ENCODE peak calls at places on chromosomes 5 and 9, in six cellular contexts. A, P, L, F, W and S are unnamed samples.

GRCh38 chr9:91930475-91930874 is 19.6 kb downstream of the ROR2 start:
- DNase-seq in W (no peak), P (no peak), A (no peak), F (no peak), L (peak), S (no peak)

GRCh38 chr9:38682713-38683112 is 37.2 kb downstream of the FAM240B start:
- DNase-seq in A (no peak), P (no peak), L (peak), W (no peak), F (peak), S (no peak)

GRCh38 chr9:108673386-108673785 is 182.4 kb downstream of the ACTL7B start:
- DNase-seq in P (no peak), F (no peak), W (no peak), L (peak), A (no peak), S (no peak)

GRCh38 chr5:158389786-158390185 is 530.8 kb upstream of the CLINT1 start:
- DNase-seq in A (no peak), P (no peak), W (no peak), F (no peak), L (peak), S (no peak)

GRCh38 chr9:20865357-20865756 is 166.1 kb downstream of the HACD4 start:
- DNase-seq in P (no peak), L (peak), W (no peak), F (no peak), A (no peak), S (no peak)

GRCh38 chr5:76393035-76393680 is 9.9 kb upstream of the IQGAP2 start:
- DNase-seq in A (no peak), F (no peak), L (no peak), W (no peak), P (no peak), S (no peak)

GRCh38 chr9:93345630-93346239 is 105.8 kb upstream of the FAM120A start:
- DNase-seq in W (no peak), A (no peak), P (no peak), L (no peak), F (no peak), S (no peak)

GRCh38 chr5:158943057-158943456 is 156.7 kb downstream of the EBF1 start:
- DNase-seq in F (peak), A (no peak), P (no peak), W (peak), L (peak), S (peak)

GRCh38 chr5:136246122-136246521 is 53.2 kb upstream of the SMIM32 start:
- DNase-seq in W (no peak), F (no peak), A (no peak), L (no peak), P (no peak), S (no peak)

GRCh38 chr9:15191358-15191757 is 115.7 kb downstream of the TTC39B start:
- DNase-seq in P (no peak), W (no peak), L (no peak), F (no peak), A (no peak), S (peak)

GRCh38 chr5:95283022-95283615 is 1.8 kb downstream of the MCTP1 start:
- DNase-seq in P (no peak), A (no peak), W (no peak), L (no peak), F (no peak), S (no peak)

GRCh38 chr5:111748304-111748763 is 8.7 kb downstream of the NREP start:
- DNase-seq in A (no peak), F (no peak), L (peak), P (no peak), W (no peak), S (peak)

GRCh38 chr9:101727621-101728524 is 10.6 kb downstream of the GRIN3A start:
- DNase-seq in P (no peak), L (no peak), F (no peak), A (no peak), W (no peak), S (peak)

GRCh38 chr5:99058466-99058865 is 129.7 kb upstream of the CHD1 start:
- DNase-seq in W (no peak), P (no peak), A (no peak), L (peak), F (no peak), S (no peak)

GRCh38 chr5:159102294-159102934 is 2.7 kb upstream of the EBF1 start:
- DNase-seq in W (no peak), F (no peak), L (no peak), P (no peak), A (no peak), S (no peak)

GRCh38 chr5:128927644-128928043 is 37.6 kb upstream of the SLC27A6 start:
- DNase-seq in F (no peak), A (no peak), P (no peak), W (no peak), L (no peak), S (no peak)

GRCh38 chr5:119551819-119552218 is 77.5 kb upstream of the FAM170A start:
- DNase-seq in A (no peak), F (no peak), P (no peak), W (no peak), L (no peak), S (no peak)

GRCh38 chr9:87703636-87704276 is 22.2 kb upstream of the CTSL start:
- DNase-seq in W (no peak), F (no peak), A (no peak), P (no peak), L (peak), S (no peak)

GRCh38 chr9:87742813-87743428 is 17.0 kb downstream of the CTSL start:
- DNase-seq in L (no peak), F (no peak), W (no peak), P (no peak), A (no peak), S (no peak)

GRCh38 chr5:132064140-132064539 is 3.7 kb downstream of the IL3 start:
- DNase-seq in F (no peak), W (peak), A (no peak), L (no peak), P (no peak), S (no peak)

GRCh38 chr5:82873452-82873851 is 203.7 kb downstream of the TMEM167A start:
- DNase-seq in W (no peak), F (no peak), A (no peak), P (no peak), L (no peak), S (no peak)

GRCh38 chr9:16653491-16654407 is 216.7 kb downstream of the BNC2 start:
- DNase-seq in P (no peak), A (no peak), W (no peak), L (no peak), F (no peak), S (no peak)

GRCh38 chr5:123559434-123559775 is 47.4 kb downstream of the CSNK1G3 start:
- DNase-seq in W (no peak), A (no peak), P (no peak), F (no peak), L (no peak), S (no peak)

GRCh38 chr9:31137151-31137849 is 1247.1 kb upstream of the ACO1 start:
- DNase-seq in W (no peak), P (peak), L (peak), A (no peak), F (no peak), S (no peak)
- H3K4me3 ChIP-seq in W (no peak), P (no peak), L (no peak), A (no peak), F (no peak), S (no peak)

GRCh38 chr9:96382839-96383164 is 709 bp downstream of the SLC35D2 start:
- DNase-seq in W (no peak), A (no peak), F (no peak), L (no peak), P (no peak), S (no peak)
- H3K4me3 ChIP-seq in W (peak), A (peak), F (peak), L (peak), P (peak), S (peak)

DNA sequence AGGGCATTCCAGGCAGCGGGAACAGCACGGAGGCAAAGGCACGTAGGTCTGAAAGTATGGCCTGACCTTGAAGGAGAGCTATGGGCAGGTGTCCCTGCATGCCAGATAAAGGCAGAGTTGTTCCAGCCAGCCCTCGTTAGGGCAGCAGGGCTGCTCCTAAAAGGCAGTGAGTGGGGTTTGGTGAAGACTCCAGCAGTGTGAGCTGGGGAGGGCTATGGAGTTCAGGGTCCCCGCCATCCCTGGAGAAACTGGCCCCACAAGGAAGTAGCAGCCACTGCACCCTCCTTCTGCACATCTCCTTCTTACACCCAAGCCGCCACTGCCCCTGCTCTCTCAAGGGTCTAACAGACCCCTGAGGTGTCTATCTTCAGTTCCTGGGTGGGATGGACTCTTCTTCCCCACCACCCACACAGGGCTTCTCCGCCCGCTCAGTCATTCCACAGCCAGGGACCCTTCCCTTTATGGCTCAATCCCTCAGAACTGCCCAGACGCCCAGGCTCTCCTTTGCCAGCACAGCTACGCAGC is 1.4 kb downstream of the AKNA start:
- DNase-seq in L (no peak), A (no peak), P (no peak), F (no peak), W (no peak), S (no peak)
- H3K4me3 ChIP-seq in L (peak), A (peak), P (peak), F (peak), W (peak), S (peak)

GRCh38 chr9:130447193-130447816 is 2.5 kb downstream of the ASS1 start:
- DNase-seq in A (no peak), W (no peak), L (no peak), F (no peak), P (no peak), S (no peak)
- H3K4me3 ChIP-seq in A (peak), W (no peak), L (no peak), F (no peak), P (no peak), S (no peak)

DNA sequence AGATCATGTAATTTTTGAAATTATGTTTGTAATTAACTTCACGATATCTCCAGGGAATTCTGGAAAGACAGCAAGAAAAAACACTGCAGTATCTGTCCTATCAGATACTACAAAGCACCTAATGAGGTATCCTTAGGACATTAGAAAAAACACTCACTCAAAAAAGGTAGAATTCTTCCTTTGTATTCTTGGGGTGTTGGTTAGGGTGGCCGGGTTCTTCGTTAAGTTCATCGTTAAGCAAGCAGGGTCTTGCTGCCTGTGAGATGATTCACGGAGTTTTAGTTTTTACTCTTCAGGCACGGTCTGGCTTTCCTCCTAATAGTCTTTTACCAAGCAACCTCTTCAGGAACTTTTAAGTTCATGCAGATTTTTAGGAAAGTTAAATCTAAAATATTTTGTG is 91.4 kb upstream of the IRX4 start:
- DNase-seq in A (no peak), L (no peak), F (no peak), W (no peak), P (no peak), S (no peak)
- H3K4me3 ChIP-seq in A (no peak), L (no peak), F (no peak), W (no peak), P (no peak), S (no peak)

DNA sequence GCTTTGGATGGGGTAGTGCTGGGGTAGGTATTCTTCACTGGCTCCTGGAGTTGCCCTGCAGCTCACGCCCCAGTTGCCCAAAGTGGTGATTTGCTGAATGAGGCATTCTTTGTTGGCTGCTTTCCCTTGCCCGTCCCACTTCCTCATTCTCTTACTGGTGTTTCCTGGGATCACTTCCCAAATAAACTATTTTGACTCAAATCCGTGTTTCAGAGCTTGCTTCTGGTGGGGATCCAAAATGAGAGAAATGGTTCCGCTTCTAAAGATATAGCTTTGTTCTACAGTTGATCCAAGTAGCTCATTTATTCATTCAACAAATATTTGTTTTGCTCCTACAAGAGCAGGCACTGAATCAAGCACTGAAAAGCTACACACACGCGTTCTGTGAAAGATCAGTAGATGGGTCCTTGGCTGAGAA is 142.9 kb upstream of the RANBP3L start:
- DNase-seq in L (peak), A (no peak), P (peak), W (peak), F (no peak), S (no peak)
- H3K4me3 ChIP-seq in L (no peak), A (no peak), P (no peak), W (no peak), F (no peak), S (no peak)

DNA sequence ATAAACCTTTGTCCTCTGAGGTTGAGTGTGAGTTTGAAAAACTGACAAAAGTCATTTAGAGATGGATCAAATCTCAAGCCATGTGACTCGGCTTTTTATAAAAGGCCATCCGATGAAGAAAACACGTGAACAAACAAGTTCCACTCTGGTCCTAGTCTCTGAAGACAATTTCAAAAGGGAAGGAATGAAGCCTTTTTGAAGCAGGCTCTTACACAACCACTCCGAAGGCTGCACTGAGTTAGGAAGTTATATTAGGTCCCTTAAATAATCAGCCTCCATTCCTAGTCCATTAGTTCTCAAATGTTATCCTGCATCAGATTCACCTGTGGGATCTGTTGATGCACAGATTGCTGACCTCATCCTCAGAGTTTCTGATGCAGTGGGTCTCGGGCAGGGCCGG is 166.6 kb upstream of the HMHB1 start:
- DNase-seq in W (no peak), F (no peak), P (no peak), A (no peak), L (no peak), S (no peak)
- H3K4me3 ChIP-seq in W (no peak), F (no peak), P (no peak), A (no peak), L (no peak), S (no peak)

GRCh38 chr5:127406326-127407121 is 110.9 kb upstream of the PRRC1 start:
- DNase-seq in A (no peak), F (no peak), L (no peak), P (no peak), W (no peak), S (no peak)

GRCh38 chr5:127410906-127411780 is 106.3 kb upstream of the PRRC1 start:
- DNase-seq in A (no peak), W (no peak), L (no peak), F (no peak), P (no peak), S (peak)

GRCh38 chr5:127412698-127413097 is 104.7 kb upstream of the PRRC1 start:
- DNase-seq in A (no peak), P (no peak), W (no peak), F (no peak), L (no peak), S (no peak)

GRCh38 chr5:127409236-127409921 is 108.1 kb upstream of the PRRC1 start:
- DNase-seq in P (no peak), L (peak), F (no peak), A (no peak), W (no peak), S (no peak)

GRCh38 chr5:127409923-127410675 is 107.3 kb upstream of the PRRC1 start:
- DNase-seq in P (no peak), W (no peak), F (no peak), A (no peak), L (no peak), S (no peak)
- H3K4me3 ChIP-seq in P (no peak), W (no peak), F (no peak), A (no peak), L (peak), S (no peak)

DNA sequence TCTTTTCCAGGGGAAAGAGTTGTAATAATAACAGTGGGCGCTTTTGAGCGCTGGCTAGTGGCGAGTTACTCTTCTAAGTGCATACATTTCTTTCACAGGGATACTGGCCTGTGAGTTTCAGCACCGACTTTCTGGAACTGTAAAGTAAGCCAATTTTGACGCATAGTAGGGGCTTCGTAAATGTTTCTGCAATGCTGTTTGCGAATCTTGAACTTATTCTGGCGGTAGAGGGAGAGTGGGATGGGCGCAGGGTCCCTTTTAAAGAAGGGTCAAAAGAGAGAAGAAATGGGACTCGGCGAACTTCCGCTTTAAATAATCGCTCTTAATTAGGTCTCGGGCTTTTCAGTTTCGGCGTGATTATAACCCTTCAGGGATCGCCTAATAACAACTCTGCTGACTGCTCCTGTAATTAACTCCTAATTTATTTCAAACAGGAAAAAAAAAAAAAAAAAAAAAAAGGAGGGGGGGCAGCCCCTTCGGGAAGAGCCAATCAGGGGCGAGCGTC is 351 bp upstream of the MSX2 start:
- DNase-seq in A (no peak), F (no peak), L (peak), P (no peak), W (no peak), S (no peak)
- H3K4me3 ChIP-seq in A (peak), F (peak), L (peak), P (peak), W (peak), S (no peak)

GRCh38 chr5:68253612-68254341 is 38.2 kb downstream of the PIK3R1 start:
- DNase-seq in F (no peak), A (no peak), W (no peak), L (no peak), P (no peak), S (no peak)
- H3K4me3 ChIP-seq in F (no peak), A (no peak), W (no peak), L (no peak), P (no peak), S (no peak)